ENCODE peak calls at places on chromosomes 3 and 15, in four cellular contexts. N is pancreas, J is stomach, Y is psoas muscle. V is an unnamed sample.

GRCh38 chr3:141389703-141390102 is 21.4 kb downstream of the ZBTB38 start:
- DNase-seq in Y (no peak), J (no peak), N (no peak), V (no peak)

GRCh38 chr15:80179025-80179759 is 26.4 kb downstream of the FAH start:
- DNase-seq in N (no peak), Y (no peak), J (peak; percentile 34), V (peak; percentile 77)

GRCh38 chr3:65888980-65889706 is 149.6 kb downstream of the MAGI1 start:
- DNase-seq in J (no peak), Y (no peak), N (no peak), V (peak; percentile 83)

GRCh38 chr3:161274691-161275298 is 53.7 kb downstream of the NMD3 start:
- DNase-seq in Y (no peak), N (no peak), J (no peak), V (no peak)

GRCh38 chr15:51094606-51095569 is at the start of gene TNFAIP8L3:
- DNase-seq in N (peak; percentile 54), Y (peak; percentile 35), J (no peak), V (no peak)

GRCh38 chr15:85035980-85036379 is 54.3 kb downstream of the PDE8A start:
- DNase-seq in J (no peak), Y (no peak), N (no peak), V (no peak)

GRCh38 chr15:23646165-23647000 is 1.3 kb downstream of the MAGEL2 start:
- DNase-seq in Y (no peak), N (peak; percentile 74), J (no peak), V (no peak)

GRCh38 chr3:160450846-160451245 is 1.3 kb upstream of the TRIM59 start:
- DNase-seq in N (no peak), Y (no peak), J (no peak), V (peak; percentile 64)

GRCh38 chr3:180870008-180870733 is 42.3 kb upstream of the FXR1 start:
- DNase-seq in J (no peak), N (peak; percentile 70), Y (peak; percentile 49), V (no peak)

GRCh38 chr3:147680820-147681488 is 271.8 kb downstream of the ZIC1 start:
- DNase-seq in J (no peak), N (no peak), Y (peak; percentile 27), V (no peak)

GRCh38 chr15:65869954-65870871 is 922 bp downstream of the RAB11A start:
- DNase-seq in N (peak; percentile 76), Y (peak; percentile 19), J (peak; percentile 74), V (no peak)
- TF ChIP-seq CTCF in N (no peak), Y (no peak), J (no peak), V (no peak)

DNA sequence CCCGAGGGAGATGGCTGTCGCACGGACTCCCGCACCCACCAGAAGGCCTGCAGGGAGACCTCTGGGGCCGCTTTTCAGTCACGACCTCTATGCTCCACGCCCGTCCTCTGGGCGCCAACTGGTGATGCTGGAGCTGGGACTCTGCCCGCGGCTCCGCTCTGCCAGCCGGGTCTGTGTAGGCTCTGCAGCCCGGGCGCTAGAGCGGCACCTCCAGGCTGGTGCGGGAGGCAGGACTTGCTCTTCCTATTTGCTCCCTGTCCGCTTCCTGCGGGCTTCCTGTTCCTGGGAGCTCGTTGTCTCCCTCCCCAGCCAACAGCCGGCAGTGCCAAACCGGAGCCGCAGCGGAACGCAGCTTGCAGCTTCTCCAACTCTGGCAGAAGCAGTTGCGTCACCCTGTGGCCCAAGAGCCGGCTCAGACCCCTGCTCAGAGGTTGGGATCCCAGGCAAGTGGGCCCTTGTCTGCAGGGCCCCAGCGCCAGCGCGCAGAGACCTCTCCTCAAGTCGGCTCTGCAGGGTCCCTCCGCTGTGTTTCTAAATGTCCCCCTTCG is 285.9 kb downstream of the XXYLT1 start:
- DNase-seq in J (peak; percentile 74), N (peak; percentile 85), Y (peak; percentile 76), V (peak; percentile 5)
- H3K4me3 ChIP-seq in J (peak overlapping the region; percentile 22), N (peak overlapping the region; percentile 26), Y (peak overlapping the region; percentile 54), V (no peak overlapping the region)

DNA sequence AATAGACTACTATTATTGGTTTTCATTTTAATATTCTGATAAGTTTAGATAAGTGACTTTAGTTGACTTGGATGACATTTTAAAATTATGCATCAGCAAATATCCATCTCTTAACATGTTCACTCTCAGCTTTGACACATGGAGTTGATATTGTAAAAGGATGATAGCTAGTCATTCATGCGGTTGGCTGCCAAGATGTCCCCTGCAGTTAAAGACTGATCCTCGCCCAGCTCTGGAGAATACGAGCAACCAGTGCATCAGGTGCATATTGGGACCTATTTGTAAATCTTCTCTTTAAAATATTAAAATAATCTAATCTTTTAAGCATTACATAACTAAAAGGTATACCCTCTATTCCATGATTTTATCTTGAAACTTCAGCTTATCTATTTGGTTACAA is 41.9 kb downstream of the EPHB1 start:
- DNase-seq in Y (no peak), J (no peak), N (no peak), V (no peak)
- TF ChIP-seq CTCF in Y (no peak), J (no peak), N (no peak), V (no peak)

GRCh38 chr15:67033012-67033411 is 32.4 kb upstream of the SMAD3 start:
- DNase-seq in Y (no peak), J (no peak), N (no peak), V (no peak)
- H3K4me3 ChIP-seq in Y (peak overlapping the region; percentile 56), J (peak overlapping the region; percentile 40), N (peak overlapping the region; percentile 12), V (peak overlapping the region; percentile 29)

DNA sequence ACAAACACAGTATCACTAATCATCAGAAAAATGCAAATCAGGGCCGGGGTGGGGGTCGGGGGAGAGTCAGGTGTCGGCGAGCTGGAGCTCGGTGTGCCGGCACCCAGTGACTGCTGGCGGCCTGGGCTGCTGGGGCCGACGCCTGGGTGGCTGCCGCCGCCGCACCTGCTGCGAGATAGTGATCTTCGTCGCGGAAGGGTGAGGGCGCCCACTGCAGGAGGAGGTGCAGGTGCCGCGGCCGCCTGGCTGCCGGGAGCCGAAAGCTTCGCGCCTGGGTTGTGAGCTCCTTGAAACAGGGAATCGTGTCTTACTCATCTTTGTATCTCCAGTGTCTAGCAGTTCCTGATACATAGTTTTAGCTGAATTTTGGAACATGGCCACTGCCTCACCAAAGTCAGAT is 64.0 kb upstream of the CPOX start:
- DNase-seq in J (peak; percentile 70), Y (no peak), N (peak; percentile 79), V (no peak)
- TF ChIP-seq CTCF in J (no peak), Y (no peak), N (no peak), V (peak; percentile 52)